ENCODE peak calls at places on chromosomes 2 and 18, in nine cellular contexts. V is transverse colon; L is adrenal gland; G is CD8-positive, alpha-beta T cell; W is psoas muscle; J is PC-9; Q is RWPE2; K is H1; N is lung. P is an unnamed sample. For H3K4me1, the result is how much of the 10 kb centered on the place peaks cover.

GRCh38 chr2:41924024-41924423 is 123.8 kb upstream of the PKDCC start:
- DNase-seq in L (no peak), V (no peak), W (no peak), Q (no peak), K (no peak), J (no peak), G (no peak), N (no peak), P (no peak)

GRCh38 chr2:160908157-160908556 is 252.1 kb upstream of the TANK start:
- DNase-seq in G (no peak), Q (no peak), K (no peak), L (no peak), V (no peak), J (no peak), W (no peak), N (no peak), P (no peak)

GRCh38 chr18:48105317-48105716 is 174.9 kb upstream of the SMAD2 start:
- DNase-seq in Q (no peak), V (no peak), G (no peak), N (no peak), K (no peak), W (no peak), L (no peak), J (no peak), P (no peak)

GRCh38 chr2:156818221-156818620 is 382.0 kb downstream of the GPD2 start:
- DNase-seq in N (no peak), V (no peak), K (no peak), Q (no peak), J (no peak), W (no peak), G (no peak), L (no peak), P (no peak)

GRCh38 chr2:213232649-213233437 is 51.4 kb upstream of the SPAG16 start:
- DNase-seq in Q (no peak), W (no peak), K (no peak), G (peak), J (no peak), N (no peak), L (no peak), V (no peak), P (no peak)

GRCh38 chr2:5723791-5724735 is 31.9 kb downstream of the SOX11 start:
- DNase-seq in J (no peak), N (no peak), V (no peak), W (no peak), K (no peak), Q (no peak), L (no peak), G (no peak), P (no peak)

GRCh38 chr18:65287642-65288041 is 463.2 kb upstream of the CDH7 start:
- DNase-seq in V (no peak), K (no peak), W (no peak), N (no peak), J (no peak), G (no peak), L (no peak), Q (no peak), P (no peak)

GRCh38 chr2:145626301-145626700 is 1106.4 kb upstream of the ZEB2 start:
- DNase-seq in L (no peak), N (no peak), W (no peak), V (no peak), K (no peak), Q (no peak), G (no peak), J (no peak), P (no peak)

GRCh38 chr2:50636462-50636861 is 395.5 kb downstream of the NRXN1 start:
- DNase-seq in Q (no peak), L (no peak), K (no peak), W (no peak), N (no peak), V (no peak), G (no peak), J (no peak), P (no peak)

GRCh38 chr18:58005036-58005435 is 39.0 kb upstream of the NEDD4L start:
- DNase-seq in K (no peak), Q (no peak), W (no peak), N (no peak), L (no peak), J (peak), G (no peak), V (no peak), P (no peak)

GRCh38 chr2:230441188-230441897 is 25.3 kb downstream of the SP100 start:
- DNase-seq in W (no peak), V (peak), G (peak), L (peak), K (no peak), J (no peak), N (no peak), Q (no peak), P (no peak)

GRCh38 chr2:33291278-33292013 is 185.0 kb upstream of the RASGRP3 start:
- DNase-seq in J (peak), W (no peak), K (no peak), V (no peak), Q (no peak), G (no peak), N (no peak), L (no peak), P (no peak)

GRCh38 chr2:209380278-209380677 is 43.6 kb upstream of the MAP2 start:
- DNase-seq in K (no peak), L (no peak), V (no peak), Q (no peak), J (peak), W (no peak), N (no peak), G (no peak), P (no peak)

GRCh38 chr18:1292167-1292566 is 387.5 kb downstream of the ADCYAP1 start:
- DNase-seq in G (no peak), K (no peak), N (no peak), L (no peak), Q (no peak), V (no peak), W (no peak), J (no peak), P (no peak)

GRCh38 chr18:55245200-55245599 is 285.9 kb upstream of the CCDC68 start:
- DNase-seq in K (no peak), V (no peak), N (no peak), G (no peak), Q (no peak), J (no peak), W (no peak), L (no peak), P (no peak)

GRCh38 chr2:50346104-50346503 is 685.8 kb downstream of the NRXN1 start:
- DNase-seq in V (no peak), W (no peak), K (no peak), L (no peak), Q (peak), N (no peak), G (no peak), J (no peak), P (no peak)

GRCh38 chr2:191369034-191369433 is 123.8 kb downstream of the MYO1B start:
- DNase-seq in Q (no peak), J (no peak), L (no peak), G (no peak), N (no peak), W (no peak), K (no peak), V (no peak), P (no peak)

GRCh38 chr2:141660232-141660631 is 470.6 kb downstream of the LRP1B start:
- DNase-seq in L (no peak), N (no peak), G (no peak), K (no peak), V (no peak), W (no peak), J (no peak), Q (no peak), P (no peak)

GRCh38 chr2:192148620-192149321 is 46.0 kb downstream of the TMEFF2 start:
- DNase-seq in J (no peak), V (no peak), W (no peak), N (no peak), G (no peak), Q (no peak), L (no peak), K (no peak), P (no peak)

GRCh38 chr2:74619651-74620297 is 28.4 kb downstream of the M1AP start:
- DNase-seq in J (no peak), Q (no peak), K (no peak), V (no peak), G (no peak), L (no peak), N (no peak), W (no peak), P (no peak)

GRCh38 chr2:53715568-53715967 is 52.0 kb upstream of the CHAC2 start:
- DNase-seq in G (no peak), V (no peak), L (no peak), K (no peak), W (no peak), J (no peak), N (no peak), Q (no peak), P (no peak)

GRCh38 chr2:9178905-9179571 is 27.6 kb upstream of the ASAP2 start:
- DNase-seq in W (peak), N (no peak), J (peak), L (peak), V (peak), Q (peak), G (no peak), K (no peak), P (peak)

GRCh38 chr2:198327526-198327925 is 523.1 kb downstream of the PLCL1 start:
- DNase-seq in V (no peak), L (no peak), Q (no peak), G (no peak), K (no peak), W (no peak), J (no peak), N (no peak), P (no peak)

GRCh38 chr2:188517549-188518255 is 226.0 kb downstream of the GULP1 start:
- DNase-seq in G (no peak), J (no peak), W (no peak), L (no peak), V (no peak), Q (no peak), K (no peak), N (no peak), P (no peak)
- H3K4me1 ChIP-seq in G (under half), J (under half), W (under half), L (under half), V (under half), Q (under half), K (under half), N (under half), P (under half)

GRCh38 chr2:40499437-40499836 is 47.5 kb upstream of the SLC8A1 start:
- DNase-seq in V (no peak), K (no peak), L (no peak), G (no peak), N (no peak), J (no peak), Q (no peak), W (no peak), P (no peak)

DNA sequence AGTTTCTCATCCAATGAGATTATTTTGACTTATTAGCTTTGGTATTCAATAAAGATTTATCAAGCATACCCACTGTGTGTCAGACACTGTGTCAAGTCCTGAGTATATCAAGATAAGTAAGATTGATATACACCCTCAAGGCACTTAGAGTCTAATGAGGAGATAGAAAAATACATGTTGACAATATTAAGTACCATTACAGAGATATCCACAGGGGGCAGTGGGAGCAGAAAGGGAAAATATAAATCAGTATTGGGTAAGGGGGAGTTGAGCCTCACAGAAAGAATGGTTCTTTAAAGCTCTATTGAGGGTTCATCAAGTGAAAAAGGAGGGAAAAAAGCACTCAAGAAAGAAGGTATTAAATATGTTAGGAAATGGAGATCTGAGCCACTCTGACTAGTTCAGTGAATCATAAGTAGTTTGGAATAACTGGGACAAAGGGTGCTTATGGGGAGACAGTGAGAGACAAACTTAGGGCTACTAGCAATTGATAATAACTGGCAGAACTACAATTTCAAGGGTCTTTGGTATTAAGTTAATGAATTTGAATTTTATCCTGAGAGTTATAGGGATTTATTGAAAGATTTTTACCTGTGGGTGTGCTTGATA is 45.5 kb upstream of the SLC8A1 start:
- DNase-seq in W (no peak), N (no peak), L (no peak), K (no peak), Q (no peak), J (no peak), G (no peak), V (no peak), P (no peak)
- TF ChIP-seq CTCF in W (no peak), N (no peak), L (no peak), K (no peak), Q (peak), J (no peak), G (no peak), V (no peak), P (no peak)

GRCh38 chr2:239321596-239322413 is 79.0 kb downstream of the HDAC4 start:
- DNase-seq in L (peak), G (no peak), J (no peak), Q (no peak), N (no peak), V (no peak), K (no peak), W (no peak), P (no peak)

GRCh38 chr2:239323473-239323872 is 77.3 kb downstream of the HDAC4 start:
- DNase-seq in N (no peak), V (no peak), G (no peak), L (peak), K (no peak), Q (no peak), J (no peak), W (no peak), P (no peak)

GRCh38 chr2:239319261-239319661 is 81.6 kb downstream of the HDAC4 start:
- DNase-seq in G (no peak), V (peak), J (no peak), L (peak), Q (no peak), K (no peak), N (no peak), W (peak), P (no peak)

GRCh38 chr2:239324456-239324855 is 76.4 kb downstream of the HDAC4 start:
- DNase-seq in N (no peak), Q (no peak), K (no peak), J (no peak), L (peak), V (no peak), G (no peak), W (no peak), P (no peak)

GRCh38 chr2:239322414-239323086 is 78.3 kb downstream of the HDAC4 start:
- DNase-seq in Q (no peak), V (peak), J (no peak), N (no peak), L (peak), G (peak), W (peak), K (no peak), P (no peak)
- H3K4me1 ChIP-seq in Q (under half), V (under half), J (under half), N (under half), L (under half), G (half or more), W (under half), K (under half), P (under half)

DNA sequence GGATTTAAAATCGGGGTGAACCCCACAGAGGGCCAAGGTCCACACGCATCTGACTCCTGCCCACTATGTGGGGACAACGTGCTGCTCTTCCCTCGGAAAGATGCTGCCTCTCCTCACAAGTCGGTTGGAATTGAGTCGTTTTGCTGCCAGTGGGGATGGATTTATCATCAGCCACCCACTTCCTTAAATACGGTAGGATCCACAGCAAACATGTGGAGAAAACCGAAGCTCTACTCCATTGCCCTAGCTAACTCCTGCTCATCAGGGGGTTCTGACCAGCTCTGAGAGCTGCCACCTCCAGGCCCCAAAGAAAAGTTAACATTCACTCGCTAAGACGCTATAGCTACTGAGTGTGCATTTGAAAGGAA is 80.9 kb downstream of the CHRNA1 start:
- DNase-seq in Q (no peak), W (no peak), J (no peak), K (no peak), N (no peak), L (no peak), G (no peak), V (no peak), P (no peak)
- TF ChIP-seq CTCF in Q (peak), W (no peak), J (no peak), K (peak), N (no peak), L (no peak), G (no peak), V (no peak), P (no peak)

GRCh38 chr2:219607931-219608330 is 10.3 kb downstream of the STK11IP start:
- DNase-seq in Q (no peak), L (no peak), W (no peak), G (no peak), K (no peak), V (no peak), N (no peak), J (no peak), P (no peak)
- H3K4me1 ChIP-seq in Q (under half), L (under half), W (under half), G (under half), K (under half), V (under half), N (under half), J (under half), P (under half)

DNA sequence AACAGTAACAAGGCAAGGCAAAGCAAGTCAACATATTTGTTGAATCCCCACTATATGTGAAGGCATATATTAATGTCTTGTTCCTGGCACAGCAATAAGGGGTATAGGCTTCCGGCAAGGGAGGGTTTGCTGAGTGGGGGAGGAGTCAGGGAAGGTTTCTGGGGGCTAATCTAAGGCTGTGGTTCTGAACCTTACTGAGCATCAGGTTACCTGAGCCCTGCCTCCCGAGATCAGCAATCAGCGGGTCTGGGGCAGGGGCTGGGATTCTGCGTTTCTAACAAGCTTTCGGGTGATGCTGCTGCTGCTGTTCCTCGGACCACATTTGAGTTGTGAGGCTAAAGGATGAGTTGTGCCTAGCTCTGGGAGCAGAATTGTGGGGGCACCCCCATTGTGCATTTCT is 401.7 kb upstream of the SPRED2 start:
- DNase-seq in L (no peak), K (no peak), N (no peak), W (no peak), Q (no peak), V (no peak), G (no peak), J (no peak), P (no peak)
- TF ChIP-seq CTCF in L (no peak), K (no peak), N (no peak), W (no peak), Q (no peak), V (no peak), G (no peak), J (no peak), P (no peak)

P was measured in keratinocyte.